ENCODE peak calls at places on chromosomes 5 and 9, in five cellular contexts. F, C, Y, D and Z are unnamed samples.

GRCh38 chr9:113738898-113739604 is 137.1 kb upstream of the ZNF618 start:
- DNase-seq in F (peak), C (no peak), Y (no peak), D (peak), Z (no peak)

GRCh38 chr9:5481744-5482027 is 28.6 kb upstream of the PDCD1LG2 start:
- DNase-seq in F (no peak), C (no peak), Y (no peak), D (peak), Z (no peak)

GRCh38 chr5:43320846-43321245 is 7.6 kb upstream of the HMGCS1 start:
- DNase-seq in F (no peak), C (no peak), Y (no peak), D (no peak), Z (no peak)

GRCh38 chr5:109589983-109590382 is 99.7 kb upstream of the MAN2A1 start:
- DNase-seq in F (peak), C (no peak), Y (no peak), D (peak), Z (no peak)

GRCh38 chr5:159548517-159548916 is 218.2 kb upstream of the IL12B start:
- DNase-seq in F (no peak), C (no peak), Y (no peak), D (no peak), Z (no peak)

GRCh38 chr5:39055027-39055759 is 19.0 kb downstream of the RICTOR start:
- DNase-seq in F (no peak), C (no peak), Y (no peak), D (no peak), Z (no peak)

GRCh38 chr5:153081385-153081784 is 409.1 kb upstream of the GRIA1 start:
- DNase-seq in F (no peak), C (no peak), Y (no peak), D (no peak), Z (no peak)

GRCh38 chr5:108661030-108661429 is 86.7 kb upstream of the FER start:
- DNase-seq in F (no peak), C (no peak), Y (no peak), D (no peak), Z (no peak)

GRCh38 chr5:14364096-14364495 is 217.5 kb upstream of the OTULINL start:
- DNase-seq in F (no peak), C (no peak), Y (no peak), D (no peak), Z (no peak)

GRCh38 chr5:111129938-111130337 is 37.8 kb downstream of the WDR36 start:
- DNase-seq in F (no peak), C (no peak), Y (no peak), D (no peak), Z (no peak)

GRCh38 chr9:121851641-121852091 is 200.2 kb downstream of the DAB2IP start:
- DNase-seq in F (no peak), C (no peak), Y (peak), D (no peak), Z (no peak)

GRCh38 chr9:81132796-81133195 is 556.6 kb downstream of the TLE1 start:
- DNase-seq in F (no peak), C (no peak), Y (no peak), D (no peak), Z (no peak)

GRCh38 chr9:121619989-121620673 is 31.3 kb upstream of the DAB2IP start:
- DNase-seq in F (no peak), C (no peak), Y (no peak), D (no peak), Z (no peak)

GRCh38 chr5:101390317-101390908 is 487.3 kb upstream of the ST8SIA4 start:
- DNase-seq in F (no peak), C (peak), Y (no peak), D (peak), Z (no peak)

GRCh38 chr5:132027027-132027426 is 15.6 kb upstream of the ACSL6 start:
- DNase-seq in F (no peak), C (no peak), Y (no peak), D (no peak), Z (no peak)

GRCh38 chr9:83477120-83477519 is 61.1 kb downstream of the FRMD3 start:
- DNase-seq in F (no peak), C (no peak), Y (no peak), D (no peak), Z (no peak)

GRCh38 chr5:61450880-61451279 is 118.8 kb downstream of the ZSWIM6 start:
- DNase-seq in F (no peak), C (no peak), Y (no peak), D (no peak), Z (no peak)

GRCh38 chr5:92979716-92980115 is 601.3 kb downstream of the NR2F1-AS1 start:
- DNase-seq in F (no peak), C (no peak), Y (no peak), D (no peak), Z (no peak)

GRCh38 chr5:172664018-172664417 is 23.0 kb downstream of the NEURL1B start:
- DNase-seq in F (no peak), C (no peak), Y (no peak), D (no peak), Z (no peak)

GRCh38 chr9:72554221-72554641 is 32.8 kb downstream of the TMC1 start:
- DNase-seq in F (no peak), C (no peak), Y (no peak), D (no peak), Z (no peak)

GRCh38 chr9:94514722-94515121 is 40.2 kb upstream of the PCAT7 start:
- DNase-seq in F (no peak), C (no peak), Y (no peak), D (no peak), Z (no peak)

GRCh38 chr9:21837501-21837900 is 35.1 kb downstream of the MTAP start:
- DNase-seq in F (no peak), C (no peak), Y (no peak), D (no peak), Z (no peak)

GRCh38 chr9:68844623-68845612 is 139.9 kb downstream of the PIP5K1B start:
- DNase-seq in F (peak), C (peak), Y (peak), D (peak), Z (peak)

GRCh38 chr5:179908528-179908927 is 831 bp upstream of the TBC1D9B start:
- DNase-seq in F (no peak), C (peak), Y (no peak), D (peak), Z (no peak)

GRCh38 chr9:121692606-121693505 is 41.4 kb downstream of the DAB2IP start:
- DNase-seq in F (no peak), C (no peak), Y (no peak), D (no peak), Z (no peak)

GRCh38 chr5:6827815-6828214 is 114.6 kb downstream of the TENT4A start:
- DNase-seq in F (peak), C (no peak), Y (no peak), D (peak), Z (no peak)

GRCh38 chr9:129487658-129488483 is 133.0 kb downstream of the C9orf50 start:
- DNase-seq in F (no peak), C (no peak), Y (no peak), D (no peak), Z (no peak)

GRCh38 chr5:149596712-149597111 is 15.4 kb downstream of the ARHGEF37 start:
- DNase-seq in F (no peak), C (no peak), Y (no peak), D (no peak), Z (no peak)

GRCh38 chr9:34576593-34576935 is 13.0 kb downstream of the CNTFR start:
- DNase-seq in F (no peak), C (no peak), Y (no peak), D (no peak), Z (no peak)

GRCh38 chr5:165272471-165272870 is 1767.1 kb downstream of the MAT2B start:
- DNase-seq in F (no peak), C (no peak), Y (no peak), D (no peak), Z (no peak)

GRCh38 chr9:128911529-128912035 is 9.2 kb upstream of the PHYHD1 start:
- DNase-seq in F (no peak), C (peak), Y (no peak), D (no peak), Z (no peak)

GRCh38 chr5:168312606-168313297 is 21.3 kb downstream of the WWC1 start:
- DNase-seq in F (no peak), C (no peak), Y (no peak), D (no peak), Z (no peak)

GRCh38 chr5:116669261-116670049 is 94.8 kb upstream of the SEMA6A start:
- DNase-seq in F (no peak), C (no peak), Y (no peak), D (no peak), Z (no peak)

GRCh38 chr9:98217255-98217654 is 24.8 kb upstream of the CORO2A start:
- DNase-seq in F (no peak), C (no peak), Y (no peak), D (no peak), Z (no peak)

GRCh38 chr9:98216391-98216790 is 24.0 kb upstream of the CORO2A start:
- DNase-seq in F (no peak), C (no peak), Y (no peak), D (no peak), Z (no peak)

GRCh38 chr9:98214811-98215210 is 22.4 kb upstream of the CORO2A start:
- DNase-seq in F (no peak), C (no peak), Y (no peak), D (no peak), Z (no peak)

GRCh38 chr9:98215266-98215665 is 22.8 kb upstream of the CORO2A start:
- DNase-seq in F (no peak), C (no peak), Y (no peak), D (no peak), Z (no peak)

DNA sequence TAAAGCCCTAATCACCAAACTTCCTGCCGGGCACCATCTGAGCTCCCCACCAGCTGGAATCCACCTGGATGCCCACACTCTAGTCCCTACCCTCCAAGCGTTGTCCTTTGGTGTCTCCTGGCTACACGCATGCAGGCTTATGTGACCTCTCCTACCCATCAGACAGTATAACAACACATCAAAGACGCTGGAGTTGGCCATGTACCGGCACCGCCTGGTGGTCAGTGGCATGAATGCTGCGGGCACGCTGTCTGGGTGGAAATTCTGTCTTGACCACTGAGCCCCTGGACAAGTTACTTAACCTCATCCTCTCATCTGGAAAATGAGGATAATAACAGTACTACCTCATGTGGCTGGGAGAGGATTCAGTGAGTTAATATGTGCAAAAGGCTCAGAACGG is 23.4 kb upstream of the CORO2A start:
- DNase-seq in F (no peak), C (peak), Y (no peak), D (no peak), Z (no peak)
- TF ChIP-seq CTCF in F (no peak), C (peak), Y (peak), D (no peak), Z (no peak)

DNA sequence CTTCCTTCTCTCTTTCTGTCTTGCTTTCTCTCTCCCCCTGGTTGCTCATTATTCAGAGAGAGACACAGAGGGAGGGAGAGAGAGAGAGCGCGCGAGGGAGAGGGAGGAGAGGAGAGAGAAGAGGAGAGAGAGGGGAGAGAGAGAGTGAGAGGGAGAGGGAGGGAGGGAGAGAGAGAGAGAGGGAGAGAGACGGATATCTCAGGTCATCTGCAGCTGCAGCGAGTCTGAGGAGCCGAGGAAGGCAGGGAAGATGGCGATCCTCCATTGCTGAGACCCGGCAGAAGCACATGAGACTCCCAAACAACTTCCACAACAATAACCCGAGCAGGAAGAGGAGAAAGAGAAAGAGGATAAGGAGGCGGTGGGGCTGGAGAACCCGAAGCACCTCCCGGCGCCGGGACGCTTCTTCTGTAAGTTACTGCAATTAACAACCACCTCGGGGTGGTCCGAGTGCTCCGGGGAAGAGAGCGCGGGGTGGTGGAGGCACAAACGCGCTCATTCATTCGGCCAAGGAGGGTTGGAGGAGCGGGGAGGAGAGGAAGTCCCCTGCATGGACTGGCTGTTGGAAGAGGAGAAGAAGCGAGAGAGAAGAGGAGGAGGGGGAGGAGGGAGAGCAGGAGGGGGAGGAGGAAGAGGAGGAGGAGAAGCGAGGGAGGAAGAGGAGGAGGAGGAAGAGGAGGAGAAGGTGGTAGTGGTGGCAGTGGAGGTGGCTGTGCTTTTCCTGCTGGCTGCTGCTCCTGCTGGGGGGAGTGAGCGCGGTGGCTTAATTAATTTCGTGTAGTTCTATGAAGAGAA is at the start of gene ZNF462:
- DNase-seq in F (peak), C (peak), Y (peak), D (no peak), Z (peak)
- TF ChIP-seq CTCF in F (no peak), C (no peak), Y (peak), D (no peak), Z (no peak)

GRCh38 chr5:151868451-151868850 is 56.2 kb downstream of the GLRA1 start:
- DNase-seq in F (no peak), C (no peak), Y (no peak), D (no peak), Z (no peak)

GRCh38 chr5:151873701-151874100 is 51.0 kb downstream of the GLRA1 start:
- DNase-seq in F (no peak), C (no peak), Y (no peak), D (no peak), Z (no peak)

GRCh38 chr5:151869843-151870242 is 54.8 kb downstream of the GLRA1 start:
- DNase-seq in F (no peak), C (no peak), Y (no peak), D (no peak), Z (no peak)

GRCh38 chr5:151872701-151873100 is 52.0 kb downstream of the GLRA1 start:
- DNase-seq in F (no peak), C (no peak), Y (no peak), D (no peak), Z (no peak)

GRCh38 chr5:151870820-151871219 is 53.8 kb downstream of the GLRA1 start:
- DNase-seq in F (no peak), C (no peak), Y (no peak), D (no peak), Z (no peak)
- TF ChIP-seq CTCF in F (no peak), C (no peak), Y (no peak), D (no peak), Z (no peak)

GRCh38 chr5:16702964-16703363 is 86.2 kb upstream of the RETREG1 start:
- DNase-seq in F (no peak), C (no peak), Y (no peak), D (no peak), Z (no peak)

GRCh38 chr5:16709691-16710420 is 93.1 kb upstream of the RETREG1 start:
- DNase-seq in F (no peak), C (no peak), Y (no peak), D (no peak), Z (no peak)

GRCh38 chr5:16707869-16708192 is 91.0 kb upstream of the RETREG1 start:
- DNase-seq in F (no peak), C (no peak), Y (no peak), D (no peak), Z (no peak)

GRCh38 chr5:16704945-16705344 is 88.1 kb upstream of the RETREG1 start:
- DNase-seq in F (no peak), C (no peak), Y (no peak), D (no peak), Z (no peak)

GRCh38 chr5:16707168-16707868 is 90.5 kb upstream of the RETREG1 start:
- DNase-seq in F (no peak), C (no peak), Y (no peak), D (no peak), Z (no peak)
- TF ChIP-seq CTCF in F (no peak), C (no peak), Y (no peak), D (no peak), Z (no peak)

GRCh38 chr5:176178789-176179188 is 59.4 kb upstream of the SIMC1 start:
- DNase-seq in F (no peak), C (no peak), Y (no peak), D (no peak), Z (no peak)
- TF ChIP-seq CTCF in F (no peak), C (no peak), Y (no peak), D (no peak), Z (no peak)

GRCh38 chr5:141951341-141951781 is 6.6 kb downstream of the PCDH12 start:
- DNase-seq in F (peak), C (peak), Y (no peak), D (peak), Z (no peak)
- TF ChIP-seq CTCF in F (peak), C (peak), Y (no peak), D (peak), Z (peak)

GRCh38 chr9:88390371-88390990 is 2.2 kb downstream of the SPIN1 start:
- DNase-seq in F (no peak), C (no peak), Y (no peak), D (no peak), Z (no peak)

GRCh38 chr9:88387733-88388202 is 476 bp upstream of the SPIN1 start:
- DNase-seq in F (no peak), C (peak), Y (peak), D (no peak), Z (no peak)

GRCh38 chr9:88387035-88387732 is 1.1 kb upstream of the SPIN1 start:
- DNase-seq in F (peak), C (peak), Y (peak), D (no peak), Z (no peak)

GRCh38 chr9:88388886-88389617 is 808 bp downstream of the SPIN1 start:
- DNase-seq in F (peak), C (peak), Y (peak), D (peak), Z (peak)

GRCh38 chr9:88388203-88388885 is at the start of gene SPIN1:
- DNase-seq in F (peak), C (peak), Y (peak), D (peak), Z (peak)
- TF ChIP-seq CTCF in F (peak), C (peak), Y (peak), D (peak), Z (peak)

GRCh38 chr5:78103226-78103722 is 191.2 kb downstream of the AP3B1 start:
- DNase-seq in F (no peak), C (no peak), Y (no peak), D (no peak), Z (no peak)

GRCh38 chr5:78102498-78102897 is 192.0 kb downstream of the AP3B1 start:
- DNase-seq in F (no peak), C (no peak), Y (no peak), D (no peak), Z (no peak)
- TF ChIP-seq CTCF in F (no peak), C (no peak), Y (no peak), D (no peak), Z (no peak)

DNA sequence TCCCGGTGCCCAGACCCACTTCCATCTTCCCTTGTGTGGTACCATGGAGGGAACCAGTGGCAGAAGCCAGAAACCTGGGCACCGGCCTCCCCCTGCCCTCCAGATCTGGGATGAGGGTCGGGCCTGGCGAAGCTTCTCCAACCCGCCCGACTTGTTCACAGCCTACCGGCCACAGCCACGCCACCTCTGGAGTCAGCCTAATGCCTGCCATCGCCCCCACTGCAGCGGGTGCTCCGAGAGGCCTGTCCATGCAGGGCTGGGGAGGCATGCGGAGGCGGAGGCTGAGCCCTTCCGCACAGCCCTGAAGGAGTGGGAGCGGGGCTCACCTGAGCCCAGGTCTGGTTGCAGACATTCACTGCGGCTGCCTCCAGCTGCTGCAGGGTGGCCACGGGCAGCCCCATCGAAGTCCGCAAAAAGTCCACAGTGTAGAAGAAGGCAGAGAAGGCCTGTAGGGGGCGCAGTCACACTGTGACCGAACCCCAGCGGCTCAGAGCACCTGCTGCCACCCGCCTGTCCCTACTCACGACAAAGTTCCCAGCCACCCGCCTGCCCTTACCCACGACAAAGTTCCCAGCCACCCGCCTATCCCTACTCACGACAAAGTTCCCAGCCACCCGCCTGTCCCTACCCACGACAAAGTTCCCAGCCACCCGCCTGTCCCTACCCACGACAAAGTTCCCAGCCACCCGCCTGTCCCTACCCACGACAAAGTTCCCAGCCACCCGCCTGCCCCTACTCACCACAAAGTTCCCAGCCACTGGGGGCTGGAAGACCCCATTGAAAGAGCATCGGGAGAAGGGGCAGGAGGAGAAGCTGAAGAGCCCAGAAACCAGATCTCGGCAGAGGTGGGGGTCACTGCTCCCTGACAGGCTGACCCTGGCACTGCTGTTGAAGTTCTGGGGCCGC is 3.8 kb upstream of the NPDC1 start:
- DNase-seq in F (peak), C (peak), Y (no peak), D (peak), Z (no peak)
- TF ChIP-seq CTCF in F (peak), C (peak), Y (peak), D (peak), Z (peak)